ENCODE peak calls at places on chromosomes 2 and 18, in five cellular contexts. One of them, this sample, is unnamed.

GRCh38 chr18:75455249-75456183 is 28.0 kb upstream of the SMIM21 start:
- DNase-seq in H9: peak; percentile 49
- DNase-seq in mesenchymal stem cell: peak; percentile 27
- DNase-seq in trophoblast cell: no peak
- DNase-seq in H1: peak; percentile 13
- DNase-seq in this sample: peak; percentile 23

GRCh38 chr2:70069049-70069448 is 18.2 kb upstream of the PCBP1 start:
- DNase-seq in H9: no peak
- DNase-seq in mesenchymal stem cell: no peak
- DNase-seq in trophoblast cell: no peak
- DNase-seq in H1: no peak
- DNase-seq in this sample: no peak

GRCh38 chr2:71685941-71686611 is 232.7 kb downstream of the DYSF start:
- DNase-seq in H9: no peak
- DNase-seq in mesenchymal stem cell: no peak
- DNase-seq in trophoblast cell: no peak
- DNase-seq in H1: no peak
- DNase-seq in this sample: no peak

GRCh38 chr2:148513425-148513824 is 131.1 kb upstream of the EPC2 start:
- DNase-seq in H9: no peak
- DNase-seq in mesenchymal stem cell: no peak
- DNase-seq in trophoblast cell: no peak
- DNase-seq in H1: no peak
- DNase-seq in this sample: no peak

GRCh38 chr18:26497881-26498280 is 50.5 kb downstream of the KCTD1 start:
- DNase-seq in H9: no peak
- DNase-seq in mesenchymal stem cell: no peak
- DNase-seq in trophoblast cell: no peak
- DNase-seq in H1: no peak
- DNase-seq in this sample: no peak

GRCh38 chr2:176418768-176419167 is 149.5 kb downstream of the MTX2 start:
- DNase-seq in H9: no peak
- DNase-seq in mesenchymal stem cell: no peak
- DNase-seq in trophoblast cell: peak; percentile 78
- DNase-seq in H1: no peak
- DNase-seq in this sample: no peak

GRCh38 chr2:233836359-233836758 is 18.0 kb downstream of the HJURP start:
- DNase-seq in H9: no peak
- DNase-seq in mesenchymal stem cell: no peak
- DNase-seq in trophoblast cell: no peak
- DNase-seq in H1: no peak
- DNase-seq in this sample: no peak

GRCh38 chr2:218733615-218734021 is 23.0 kb downstream of the TTLL4 start:
- DNase-seq in H9: no peak
- DNase-seq in mesenchymal stem cell: peak; percentile 87
- DNase-seq in trophoblast cell: peak; percentile 39
- DNase-seq in H1: no peak
- DNase-seq in this sample: no peak

GRCh38 chr2:148888003-148888501 is 13.0 kb downstream of the KIF5C start:
- DNase-seq in H9: peak; percentile 49
- DNase-seq in mesenchymal stem cell: no peak
- DNase-seq in trophoblast cell: no peak
- DNase-seq in H1: no peak
- DNase-seq in this sample: peak; percentile 44

GRCh38 chr18:68177807-68178702 is 536.9 kb downstream of the TMX3 start:
- DNase-seq in H9: no peak
- DNase-seq in mesenchymal stem cell: peak; percentile 92
- DNase-seq in trophoblast cell: peak; percentile 78
- DNase-seq in H1: no peak
- DNase-seq in this sample: no peak

GRCh38 chr2:101175991-101176390 is 24.8 kb upstream of the TBC1D8 start:
- DNase-seq in H9: no peak
- DNase-seq in mesenchymal stem cell: no peak
- DNase-seq in trophoblast cell: peak; percentile 86
- DNase-seq in H1: no peak
- DNase-seq in this sample: no peak

GRCh38 chr2:84486436-84487115 is 27.5 kb upstream of the SUCLG1 start:
- DNase-seq in H9: no peak
- DNase-seq in mesenchymal stem cell: no peak
- DNase-seq in trophoblast cell: no peak
- DNase-seq in H1: no peak
- DNase-seq in this sample: no peak

GRCh38 chr18:24600076-24600654 is 139.7 kb downstream of the HRH4 start:
- DNase-seq in H9: no peak
- DNase-seq in mesenchymal stem cell: peak; percentile 69
- DNase-seq in trophoblast cell: peak; percentile 67
- DNase-seq in H1: no peak
- DNase-seq in this sample: peak; percentile 56

GRCh38 chr2:26605969-26606846 is 35.0 kb downstream of the CIB4 start:
- DNase-seq in H9: peak; percentile 29
- DNase-seq in mesenchymal stem cell: no peak
- DNase-seq in trophoblast cell: no peak
- DNase-seq in H1: no peak
- DNase-seq in this sample: no peak

GRCh38 chr2:37085731-37086147 is 1.4 kb downstream of the GPATCH11 start:
- DNase-seq in H9: no peak
- DNase-seq in mesenchymal stem cell: peak; percentile 63
- DNase-seq in trophoblast cell: peak; percentile 62
- DNase-seq in H1: no peak
- DNase-seq in this sample: no peak

GRCh38 chr2:232628466-232629200 is 4.8 kb upstream of the EFHD1 start:
- DNase-seq in H9: no peak
- DNase-seq in mesenchymal stem cell: no peak
- DNase-seq in trophoblast cell: no peak
- DNase-seq in H1: no peak
- DNase-seq in this sample: no peak

GRCh38 chr2:141055526-141055925 is 1075.3 kb downstream of the LRP1B start:
- DNase-seq in H9: no peak
- DNase-seq in mesenchymal stem cell: peak; percentile 61
- DNase-seq in trophoblast cell: no peak
- DNase-seq in H1: no peak
- DNase-seq in this sample: no peak

GRCh38 chr2:112636605-112637288 is 9.0 kb upstream of the SLC20A1 start:
- DNase-seq in H9: no peak
- DNase-seq in mesenchymal stem cell: no peak
- DNase-seq in trophoblast cell: peak; percentile 40
- DNase-seq in H1: no peak
- DNase-seq in this sample: no peak

GRCh38 chr2:67516899-67517530 is 119.9 kb downstream of the ETAA1 start:
- DNase-seq in H9: no peak
- DNase-seq in mesenchymal stem cell: peak; percentile 70
- DNase-seq in trophoblast cell: no peak
- DNase-seq in H1: no peak
- DNase-seq in this sample: no peak

GRCh38 chr18:2894131-2894840 is 47.5 kb downstream of the EMILIN2 start:
- DNase-seq in H9: no peak
- DNase-seq in mesenchymal stem cell: no peak
- DNase-seq in trophoblast cell: peak; percentile 69
- DNase-seq in H1: no peak
- DNase-seq in this sample: no peak

GRCh38 chr18:23887035-23887434 is 127.5 kb upstream of the TTC39C start:
- DNase-seq in H9: no peak
- DNase-seq in mesenchymal stem cell: no peak
- DNase-seq in trophoblast cell: no peak
- DNase-seq in H1: no peak
- DNase-seq in this sample: no peak

GRCh38 chr18:48308755-48309154 is 100.4 kb downstream of the ZBTB7C start:
- DNase-seq in H9: no peak
- DNase-seq in mesenchymal stem cell: no peak
- DNase-seq in trophoblast cell: no peak
- DNase-seq in H1: no peak
- DNase-seq in this sample: no peak

GRCh38 chr18:36534154-36534688 is 236.7 kb downstream of the FHOD3 start:
- DNase-seq in H9: peak; percentile 4
- DNase-seq in mesenchymal stem cell: no peak
- DNase-seq in trophoblast cell: no peak
- DNase-seq in H1: no peak
- DNase-seq in this sample: no peak

GRCh38 chr2:146214394-146214929 is 1630.4 kb upstream of the ACVR2A start:
- DNase-seq in H9: no peak
- DNase-seq in mesenchymal stem cell: no peak
- DNase-seq in trophoblast cell: no peak
- DNase-seq in H1: no peak
- DNase-seq in this sample: no peak

GRCh38 chr2:179422037-179422643 is 157.5 kb upstream of the SESTD1 start:
- DNase-seq in H9: peak; percentile 68
- DNase-seq in mesenchymal stem cell: peak; percentile 66
- DNase-seq in trophoblast cell: peak; percentile 85
- DNase-seq in H1: peak; percentile 53
- DNase-seq in this sample: peak; percentile 53
- H2BK12ac ChIP-seq in H9: no peak overlapping the region
- H2BK12ac ChIP-seq in mesenchymal stem cell: no peak overlapping the region
- H2BK12ac ChIP-seq in trophoblast cell: no peak overlapping the region
- H2BK12ac ChIP-seq in H1: no peak overlapping the region
- H2BK12ac ChIP-seq in this sample: no peak overlapping the region

GRCh38 chr2:42921721-42922120 is 129.3 kb upstream of the HAAO start:
- DNase-seq in H9: no peak
- DNase-seq in mesenchymal stem cell: no peak
- DNase-seq in trophoblast cell: no peak
- DNase-seq in H1: no peak
- DNase-seq in this sample: no peak

GRCh38 chr2:42922293-42922692 is 129.9 kb upstream of the HAAO start:
- DNase-seq in H9: no peak
- DNase-seq in mesenchymal stem cell: no peak
- DNase-seq in trophoblast cell: no peak
- DNase-seq in H1: no peak
- DNase-seq in this sample: no peak

GRCh38 chr2:42924436-42924897 is 132.1 kb upstream of the HAAO start:
- DNase-seq in H9: no peak
- DNase-seq in mesenchymal stem cell: no peak
- DNase-seq in trophoblast cell: no peak
- DNase-seq in H1: no peak
- DNase-seq in this sample: no peak

GRCh38 chr2:42923632-42924425 is 131.4 kb upstream of the HAAO start:
- DNase-seq in H9: no peak
- DNase-seq in mesenchymal stem cell: no peak
- DNase-seq in trophoblast cell: peak; percentile 45
- DNase-seq in H1: no peak
- DNase-seq in this sample: no peak

DNA sequence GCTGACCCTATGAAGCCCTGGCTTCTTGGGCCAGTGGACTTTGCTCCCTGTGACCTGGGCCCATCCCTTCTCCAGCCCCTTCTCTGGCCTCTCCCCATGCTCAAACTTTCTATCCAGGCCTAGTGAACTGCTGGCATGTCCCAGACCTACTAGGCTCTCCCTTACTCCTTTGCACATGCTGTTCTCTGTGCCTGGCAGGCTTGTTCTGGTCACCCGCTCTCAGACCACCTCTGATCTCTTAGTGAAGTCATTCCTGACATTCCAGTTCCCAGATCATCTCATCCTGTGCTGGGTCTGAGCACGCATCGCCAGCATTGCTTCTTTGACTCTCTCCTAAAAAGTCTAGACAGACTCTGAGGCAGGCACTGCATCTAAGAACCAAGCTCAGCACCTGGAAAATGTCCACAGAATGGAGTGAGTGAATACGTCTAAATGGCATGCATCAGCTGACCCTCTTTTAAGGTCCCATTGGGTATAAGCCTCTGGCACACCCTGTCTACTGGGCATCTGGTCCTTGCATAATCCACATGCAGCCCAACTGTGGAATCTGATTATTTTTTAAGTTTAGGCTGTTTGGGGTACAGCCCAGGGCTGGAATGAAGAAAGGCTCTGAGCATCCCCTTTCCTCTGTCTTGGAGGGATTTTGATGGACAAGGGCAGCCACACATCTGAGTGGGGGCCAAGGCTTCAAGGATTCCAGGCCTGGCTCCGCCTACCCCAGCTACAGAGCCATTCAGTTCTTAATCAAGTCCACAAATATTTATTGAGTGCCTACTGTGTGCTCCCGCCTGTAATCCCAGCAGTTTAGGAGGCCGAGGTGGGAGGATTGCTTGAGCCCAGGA is 130.6 kb upstream of the HAAO start:
- DNase-seq in H9: no peak
- DNase-seq in mesenchymal stem cell: peak; percentile 53
- DNase-seq in trophoblast cell: peak; percentile 88
- DNase-seq in H1: no peak
- DNase-seq in this sample: no peak
- H2AK5ac ChIP-seq in H9: no peak overlapping the region
- H2AK5ac ChIP-seq in mesenchymal stem cell: peak overlapping the region; percentile 63
- H2AK5ac ChIP-seq in trophoblast cell: no peak overlapping the region
- H2AK5ac ChIP-seq in H1: no peak overlapping the region
- H2AK5ac ChIP-seq in this sample: no peak overlapping the region

GRCh38 chr2:75589344-75590105 is 28.8 kb upstream of the EVA1A start:
- DNase-seq in H9: no peak
- DNase-seq in mesenchymal stem cell: peak; percentile 56
- DNase-seq in trophoblast cell: peak; percentile 90
- DNase-seq in H1: no peak
- DNase-seq in this sample: no peak
- H4K8ac ChIP-seq in H9: no peak overlapping the region
- H4K8ac ChIP-seq in mesenchymal stem cell: no peak overlapping the region
- H4K8ac ChIP-seq in trophoblast cell: no peak overlapping the region
- H4K8ac ChIP-seq in H1: no peak overlapping the region
- H4K8ac ChIP-seq in this sample: no peak overlapping the region

GRCh38 chr2:156338578-156338977 is 6.1 kb upstream of the NR4A2 start:
- DNase-seq in H9: no peak
- DNase-seq in mesenchymal stem cell: no peak
- DNase-seq in trophoblast cell: no peak
- DNase-seq in H1: no peak
- DNase-seq in this sample: no peak

GRCh38 chr2:156340377-156340776 is 7.9 kb upstream of the NR4A2 start:
- DNase-seq in H9: no peak
- DNase-seq in mesenchymal stem cell: no peak
- DNase-seq in trophoblast cell: no peak
- DNase-seq in H1: no peak
- DNase-seq in this sample: no peak

GRCh38 chr2:156340818-156341481 is 8.4 kb upstream of the NR4A2 start:
- DNase-seq in H9: no peak
- DNase-seq in mesenchymal stem cell: peak; percentile 61
- DNase-seq in trophoblast cell: peak; percentile 46
- DNase-seq in H1: no peak
- DNase-seq in this sample: peak; percentile 18

GRCh38 chr2:156339866-156340265 is 7.3 kb upstream of the NR4A2 start:
- DNase-seq in H9: no peak
- DNase-seq in mesenchymal stem cell: no peak
- DNase-seq in trophoblast cell: no peak
- DNase-seq in H1: no peak
- DNase-seq in this sample: no peak

DNA sequence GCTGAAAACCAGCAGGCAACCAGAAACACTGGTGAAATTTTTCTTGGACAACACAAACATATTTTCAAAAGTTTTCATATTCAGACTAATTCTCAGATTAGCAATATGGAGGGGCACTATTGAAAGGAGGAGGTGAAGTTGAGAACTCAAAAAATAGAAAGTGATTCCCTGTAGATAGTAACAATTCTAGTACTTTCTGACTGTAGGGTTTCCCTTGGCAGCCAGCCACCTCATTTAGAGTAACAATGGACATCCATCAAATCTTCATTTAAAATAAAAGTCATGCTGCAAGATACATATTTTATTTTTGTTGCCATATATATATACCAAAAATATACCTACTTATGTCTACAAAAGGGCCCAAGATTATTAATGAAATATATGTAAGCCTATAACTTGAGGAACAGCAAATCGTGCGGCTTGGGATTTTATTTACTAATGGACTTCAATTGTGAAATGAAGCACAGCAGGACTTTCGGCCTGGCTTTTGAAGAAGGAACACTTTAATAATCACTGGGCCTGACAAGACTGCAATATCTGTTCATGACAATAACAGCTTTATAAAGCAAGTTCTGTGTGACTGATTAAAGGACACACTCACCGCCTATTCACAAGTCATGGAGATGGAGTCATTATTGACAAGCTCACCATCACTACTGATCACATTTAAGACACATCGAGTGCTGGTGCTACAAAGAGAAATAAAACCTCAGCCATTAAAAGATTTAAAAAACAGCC is 6.8 kb upstream of the NR4A2 start:
- DNase-seq in H9: no peak
- DNase-seq in mesenchymal stem cell: no peak
- DNase-seq in trophoblast cell: no peak
- DNase-seq in H1: no peak
- DNase-seq in this sample: no peak
- H2BK12ac ChIP-seq in H9: no peak overlapping the region
- H2BK12ac ChIP-seq in mesenchymal stem cell: no peak overlapping the region
- H2BK12ac ChIP-seq in trophoblast cell: no peak overlapping the region
- H2BK12ac ChIP-seq in H1: no peak overlapping the region
- H2BK12ac ChIP-seq in this sample: no peak overlapping the region

This sample was measured in neuronal stem cell.